ENCODE peak calls at places on chromosome 1, in eight cellular contexts. Q is K562, Z is fibroblast of lung, Y is adipocyte, B is mesenchymal stem cell, T is right cardiac atrium, P is IMR-90, S is PC-9. U is an unnamed sample. For H3K27me3, the result is how much of the 10 kb centered on the place peaks cover.

GRCh38 chr1:208111646-208112200 is 132.5 kb downstream of the PLXNA2 start:
- DNase-seq in P (no peak), T (no peak), Z (no peak), S (no peak), Y (no peak), Q (no peak), B (no peak), U (no peak)

GRCh38 chr1:180230791-180231505 is 884 bp downstream of the LHX4 start:
- DNase-seq in Z (peak), B (peak), Q (peak), T (no peak), P (peak), Y (peak), S (peak), U (no peak)

GRCh38 chr1:105137543-105138444 is 1388.1 kb downstream of the AMY1C start:
- DNase-seq in B (peak), Z (no peak), P (no peak), Y (peak), S (peak), Q (no peak), T (no peak), U (no peak)

GRCh38 chr1:223153177-223154119 is 10.4 kb upstream of the TLR5 start:
- DNase-seq in T (no peak), Q (no peak), Y (no peak), Z (peak), P (peak), S (no peak), B (peak), U (no peak)

GRCh38 chr1:205774277-205775014 is 836 bp downstream of the RAB29 start:
- DNase-seq in B (peak), S (no peak), T (peak), Z (peak), P (no peak), Y (peak), Q (peak), U (peak)

GRCh38 chr1:199948587-199949280 is 78.8 kb upstream of the NR5A2 start:
- DNase-seq in P (peak), Q (no peak), Z (peak), B (no peak), T (no peak), S (no peak), Y (no peak), U (no peak)

GRCh38 chr1:119226880-119227279 is 86.4 kb upstream of the WARS2 start:
- DNase-seq in Q (no peak), B (no peak), S (no peak), Z (no peak), T (no peak), P (no peak), Y (no peak), U (no peak)

GRCh38 chr1:156601892-156602291 is 613 bp upstream of the GPATCH4 start:
- DNase-seq in T (no peak), P (no peak), Q (no peak), Z (no peak), B (no peak), S (no peak), Y (no peak), U (no peak)

GRCh38 chr1:995665-996633 is 3.9 kb downstream of the HES4 start:
- DNase-seq in P (no peak), Z (no peak), T (peak), Y (no peak), B (peak), S (no peak), Q (peak), U (peak)

GRCh38 chr1:93616996-93617669 is 64.5 kb downstream of the BCAR3 start:
- DNase-seq in Q (no peak), P (no peak), S (peak), Z (peak), Y (no peak), B (peak), T (peak), U (no peak)

GRCh38 chr1:196607940-196608339 is 300 bp downstream of the KCNT2 start:
- DNase-seq in P (no peak), Y (peak), T (no peak), Q (no peak), Z (peak), B (no peak), S (no peak), U (no peak)

GRCh38 chr1:184608990-184609389 is 145.7 kb downstream of the EDEM3 start:
- DNase-seq in Y (no peak), S (no peak), Q (no peak), Z (no peak), P (no peak), T (no peak), B (no peak), U (no peak)

GRCh38 chr1:236532850-236533249 is 9.1 kb downstream of the LGALS8 start:
- DNase-seq in T (no peak), Q (peak), B (no peak), S (no peak), Y (no peak), Z (no peak), P (no peak), U (no peak)

GRCh38 chr1:236214761-236215160 is 67.0 kb downstream of the ERO1B start:
- DNase-seq in Q (no peak), Y (no peak), B (no peak), T (no peak), P (no peak), S (no peak), Z (no peak), U (no peak)

GRCh38 chr1:175470591-175470990 is 272.8 kb downstream of the TNR start:
- DNase-seq in Y (no peak), Q (no peak), B (no peak), S (no peak), P (no peak), T (no peak), Z (no peak), U (no peak)

GRCh38 chr1:175466556-175466955 is 274.0 kb upstream of the KIAA0040 start:
- DNase-seq in Y (no peak), T (no peak), Z (no peak), B (no peak), P (no peak), Q (no peak), S (no peak), U (no peak)

GRCh38 chr1:175472464-175472863 is 270.9 kb downstream of the TNR start:
- DNase-seq in Y (no peak), S (no peak), Z (peak), P (no peak), Q (no peak), B (peak), T (no peak), U (no peak)

GRCh38 chr1:175470078-175470477 is 273.3 kb downstream of the TNR start:
- DNase-seq in T (no peak), Y (no peak), S (no peak), P (no peak), Q (no peak), B (peak), Z (peak), U (no peak)

DNA sequence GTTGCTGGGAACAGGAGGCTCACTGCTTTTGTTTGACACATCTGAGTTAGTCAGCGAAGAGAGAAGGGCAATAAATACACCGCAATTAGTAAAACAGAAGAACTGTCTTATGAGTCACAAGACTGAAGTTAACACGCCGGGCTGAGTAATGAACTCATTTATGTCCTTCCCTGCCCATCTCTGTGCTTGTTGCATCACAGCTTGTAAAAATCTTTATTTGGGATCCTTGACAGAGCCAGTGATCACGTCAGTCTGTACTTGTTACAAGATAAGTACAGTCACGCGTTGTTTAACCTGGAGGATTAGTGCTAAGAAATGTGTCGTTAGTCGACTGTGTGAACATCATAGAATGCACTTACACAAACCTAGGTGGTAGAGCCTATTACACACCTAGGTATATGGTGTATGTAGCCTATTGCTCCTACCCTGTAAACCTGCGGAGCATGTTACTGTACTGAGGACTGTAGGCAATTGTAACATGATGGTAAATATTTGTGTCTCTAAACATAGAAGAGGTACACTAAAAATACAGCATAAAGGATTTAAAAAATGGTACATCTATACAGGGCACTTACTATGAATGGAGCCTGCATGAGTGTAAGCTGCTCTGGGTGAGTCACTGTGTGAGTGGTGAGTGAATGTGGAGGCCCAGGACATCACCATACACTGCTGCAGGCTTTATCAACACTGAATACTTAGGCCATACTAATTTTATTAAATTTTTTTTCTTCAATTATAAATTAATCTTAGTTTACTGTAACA is 272.2 kb downstream of the TNR start:
- DNase-seq in Q (no peak), T (no peak), P (no peak), B (peak), S (no peak), Z (peak), Y (no peak), U (no peak)
- H3K27me3 ChIP-seq in Q (under half), T (under half), P (under half), B (under half), S (under half), Z (under half), Y (under half), U (under half)

DNA sequence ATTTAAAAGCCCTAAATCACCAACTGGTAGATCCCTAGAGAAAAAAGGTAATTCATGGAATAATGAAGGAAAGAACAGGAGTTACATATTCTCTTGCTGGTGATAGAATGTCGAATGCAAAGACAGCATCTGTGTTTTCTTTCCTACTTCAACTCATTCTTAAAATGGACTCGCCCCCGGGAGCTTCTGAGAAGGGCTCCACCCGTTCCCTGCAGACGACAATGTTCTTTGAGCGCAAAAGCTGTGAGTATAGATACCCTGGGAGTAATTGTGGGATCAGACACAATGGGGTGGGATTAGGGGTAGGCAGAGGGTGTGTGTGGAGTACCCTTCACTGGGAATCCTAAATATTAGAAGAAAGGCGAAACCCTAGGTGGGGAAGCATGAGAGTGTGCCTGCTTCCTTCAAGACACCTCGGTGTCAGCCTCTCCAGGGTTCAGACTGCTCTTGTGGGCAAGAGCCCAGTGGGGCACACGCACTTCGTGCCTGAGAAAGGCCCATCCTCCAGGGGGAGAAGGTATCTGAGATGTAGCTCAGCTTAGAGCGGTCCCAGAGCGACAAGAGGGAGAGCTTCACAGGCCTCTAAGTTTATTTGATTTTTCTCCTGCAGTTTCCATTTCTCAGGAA is 123.3 kb upstream of the DPYD start:
- DNase-seq in T (no peak), Q (no peak), S (no peak), Z (no peak), Y (no peak), P (no peak), B (peak), U (no peak)
- H3K27me3 ChIP-seq in T (under half), Q (under half), S (under half), Z (under half), Y (under half), P (under half), B (under half), U (under half)

DNA sequence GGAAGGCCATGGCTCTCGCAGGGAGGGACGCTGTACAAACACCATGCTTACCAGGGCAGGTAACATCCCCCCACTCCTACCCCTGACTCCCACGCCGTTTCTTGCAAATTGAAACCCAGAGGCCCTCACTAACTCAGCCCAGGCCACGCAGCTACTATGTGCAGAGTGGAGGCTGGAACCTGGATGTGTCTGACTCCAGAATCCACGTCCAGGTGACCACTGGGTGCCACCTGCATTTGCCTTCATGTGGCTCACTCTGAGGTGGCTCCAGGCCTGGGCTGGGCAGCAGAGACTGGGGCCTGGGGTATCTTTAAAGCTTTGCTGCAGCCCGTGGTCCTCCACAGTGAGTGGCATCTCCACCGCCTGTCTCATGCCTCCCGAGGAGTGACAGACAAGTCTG is 29.6 kb upstream of the AJAP1 start:
- DNase-seq in Q (no peak), B (no peak), Z (no peak), S (no peak), Y (no peak), P (no peak), T (no peak), U (no peak)
- H3K27me3 ChIP-seq in Q (under half), B (under half), Z (under half), S (under half), Y (under half), P (under half), T (under half), U (under half)

DNA sequence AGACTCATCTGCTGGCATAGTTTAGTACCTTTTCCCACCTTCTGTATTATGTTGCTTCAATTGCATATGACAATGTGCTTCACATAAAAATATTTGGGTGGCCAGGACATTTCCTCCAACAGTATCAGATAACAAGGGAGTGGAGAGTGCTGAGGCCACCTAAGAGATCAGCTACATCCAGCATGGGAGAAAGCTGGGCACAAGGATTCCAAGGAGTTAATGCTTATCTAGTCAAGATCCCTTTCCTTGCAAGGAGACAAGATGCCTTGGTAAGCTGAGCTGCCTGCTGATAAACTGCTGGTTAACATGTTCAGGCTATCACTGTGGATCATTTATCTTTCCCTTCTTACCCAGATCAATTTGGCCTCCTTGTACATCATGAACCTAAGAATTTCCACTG is 5.4 kb downstream of the TACSTD2 start:
- DNase-seq in S (no peak), T (no peak), P (no peak), Z (no peak), Q (no peak), B (no peak), Y (no peak), U (no peak)
- H3K27me3 ChIP-seq in S (under half), T (under half), P (half or more), Z (under half), Q (under half), B (half or more), Y (under half), U (under half)

DNA sequence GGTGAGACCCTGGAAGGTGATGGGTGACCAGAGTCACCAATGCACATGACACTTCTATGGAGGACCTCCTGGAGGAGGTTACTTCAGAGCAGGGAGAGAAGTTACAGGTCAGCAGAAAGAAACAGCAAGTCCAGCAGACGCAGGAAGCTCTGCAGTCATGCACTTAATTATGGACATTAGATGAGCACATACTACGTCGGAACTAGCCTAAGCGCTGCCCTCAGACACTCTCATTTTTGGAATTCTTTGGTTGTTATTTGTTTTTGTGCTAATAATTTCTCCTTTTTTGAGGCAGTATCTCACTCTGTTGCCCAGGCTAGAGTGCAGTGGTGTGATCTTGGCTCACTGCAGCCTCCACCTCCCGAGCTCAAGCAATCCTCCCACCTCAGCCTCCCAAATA is 93.3 kb upstream of the IFFO2 start:
- DNase-seq in T (no peak), S (no peak), Y (no peak), Q (no peak), P (no peak), B (no peak), Z (peak), U (peak)
- H3K27me3 ChIP-seq in T (under half), S (under half), Y (under half), Q (half or more), P (under half), B (half or more), Z (under half), U (under half)

GRCh38 chr1:3323791-3324703 is 130.4 kb upstream of the ARHGEF16 start:
- DNase-seq in P (no peak), S (no peak), Y (no peak), Q (no peak), T (no peak), B (no peak), Z (no peak), U (no peak)
- H3K27me3 ChIP-seq in P (under half), S (half or more), Y (under half), Q (under half), T (under half), B (under half), Z (under half), U (under half)

DNA sequence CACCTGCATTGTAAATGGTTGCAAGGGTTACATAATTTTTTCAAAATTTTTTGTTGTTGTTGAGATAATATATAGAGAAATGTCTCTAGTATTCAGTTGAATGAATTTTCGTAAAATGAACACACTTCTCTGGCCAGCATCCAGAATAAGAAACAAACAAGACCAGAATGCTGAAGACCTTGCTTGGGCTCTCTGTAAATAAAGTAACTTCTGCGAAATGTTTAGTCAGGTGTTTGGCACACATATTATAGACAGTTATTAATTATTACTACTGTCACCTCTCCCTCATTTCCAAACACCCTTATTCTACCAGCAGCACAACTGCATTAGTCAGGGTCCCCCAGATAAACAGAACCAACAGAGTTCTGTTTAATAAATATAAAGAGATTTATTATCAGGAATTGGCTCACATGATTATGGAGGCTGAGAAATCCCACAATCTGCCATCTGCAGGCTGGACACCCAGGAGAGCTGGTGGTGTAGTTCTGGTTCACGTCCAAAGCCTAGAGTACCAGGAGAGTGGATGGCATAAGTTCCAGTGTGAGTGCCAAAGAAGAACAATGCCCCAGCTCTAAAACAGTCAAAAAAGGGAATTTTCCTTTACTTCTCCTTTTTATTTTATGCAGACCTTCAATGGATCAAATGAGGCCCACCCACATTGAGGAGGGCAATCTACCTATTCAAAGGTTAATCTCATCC is 44.1 kb upstream of the KCND3 start:
- DNase-seq in Y (no peak), P (no peak), B (no peak), Q (no peak), S (no peak), Z (no peak), T (no peak), U (no peak)
- H3K27me3 ChIP-seq in Y (under half), P (under half), B (half or more), Q (under half), S (under half), Z (under half), T (under half), U (under half)

GRCh38 chr1:39729842-39730241 is 8.8 kb upstream of the PPIE start:
- DNase-seq in B (no peak), T (no peak), Y (no peak), Q (no peak), Z (no peak), S (no peak), P (no peak), U (no peak)
- H3K27me3 ChIP-seq in B (half or more), T (under half), Y (half or more), Q (under half), Z (under half), S (under half), P (half or more), U (under half)

GRCh38 chr1:11485191-11485590 is 6.2 kb downstream of the DISP3 start:
- DNase-seq in T (no peak), Z (no peak), B (no peak), Y (no peak), S (no peak), P (no peak), Q (no peak), U (no peak)
- H3K27me3 ChIP-seq in T (under half), Z (under half), B (half or more), Y (half or more), S (half or more), P (under half), Q (half or more), U (under half)